ENCODE peak calls at places on chromosomes 3 and 15, in seven cellular contexts. K is NCI-H1092; T is G401; O is fibroblast of lung; D is CD4-positive, alpha-beta T cell; N is ELR; R is ecto neural progenitor cell. V is an unnamed sample.

GRCh38 chr3:49873623-49874022 is 3.9 kb upstream of the CAMKV start:
- DNase-seq in K (no peak), T (no peak), O (no peak), D (no peak), N (no peak), R (no peak), V (no peak)

GRCh38 chr15:98674336-98674735 is 26.0 kb downstream of the IGF1R start:
- DNase-seq in K (no peak), T (no peak), O (peak), D (no peak), N (no peak), R (no peak), V (no peak)

GRCh38 chr15:65731926-65732325 is 60.2 kb downstream of the DENND4A start:
- DNase-seq in K (no peak), T (no peak), O (no peak), D (no peak), N (no peak), R (no peak), V (no peak)

GRCh38 chr15:85048430-85048829 is 66.8 kb downstream of the PDE8A start:
- DNase-seq in K (no peak), T (no peak), O (peak), D (no peak), N (peak), R (no peak), V (no peak)

GRCh38 chr15:29134641-29135071 is 135.0 kb downstream of the NSMCE3 start:
- DNase-seq in K (no peak), T (no peak), O (no peak), D (no peak), N (no peak), R (no peak), V (no peak)

GRCh38 chr3:150059241-150059640 is 88.5 kb upstream of the PFN2 start:
- DNase-seq in K (no peak), T (no peak), O (peak), D (no peak), N (peak), R (no peak), V (no peak)

GRCh38 chr15:52010633-52011595 is 8.1 kb upstream of the MAPK6 start:
- DNase-seq in K (no peak), T (no peak), O (peak), D (no peak), N (peak), R (no peak), V (no peak)

GRCh38 chr15:78914027-78914764 is 30.6 kb downstream of the CTSH start:
- DNase-seq in K (no peak), T (peak), O (peak), D (no peak), N (peak), R (no peak), V (no peak)

GRCh38 chr15:45648521-45649200 is 13.8 kb downstream of the SQOR start:
- DNase-seq in K (no peak), T (no peak), O (peak), D (no peak), N (peak), R (no peak), V (no peak)

GRCh38 chr15:63238796-63239195 is 38.6 kb upstream of the APH1B start:
- DNase-seq in K (no peak), T (no peak), O (peak), D (no peak), N (peak), R (no peak), V (no peak)

GRCh38 chr3:39065197-39065596 is 13.4 kb downstream of the WDR48 start:
- DNase-seq in K (no peak), T (peak), O (peak), D (no peak), N (peak), R (no peak), V (no peak)

GRCh38 chr15:58469432-58470353 is 37.9 kb downstream of the LIPC start:
- DNase-seq in K (no peak), T (no peak), O (peak), D (no peak), N (peak), R (no peak), V (no peak)

GRCh38 chr3:100209948-100210776 is 50.6 kb upstream of the TBC1D23 start:
- DNase-seq in K (no peak), T (no peak), O (no peak), D (no peak), N (peak), R (no peak), V (no peak)

GRCh38 chr3:40875581-40875980 is 323.7 kb upstream of the CTNNB1 start:
- DNase-seq in K (peak), T (peak), O (no peak), D (no peak), N (no peak), R (no peak), V (no peak)

GRCh38 chr3:65927576-65927975 is 111.1 kb downstream of the MAGI1 start:
- DNase-seq in K (peak), T (no peak), O (peak), D (no peak), N (peak), R (no peak), V (no peak)

GRCh38 chr15:79990280-79990996 is 19.4 kb upstream of the BCL2A1 start:
- DNase-seq in K (no peak), T (no peak), O (no peak), D (no peak), N (no peak), R (no peak), V (no peak)

GRCh38 chr3:78872195-78872594 is 895.6 kb downstream of the ROBO1 start:
- DNase-seq in K (no peak), T (no peak), O (peak), D (no peak), N (no peak), R (peak), V (no peak)

GRCh38 chr3:72659609-72660008 is 188.6 kb downstream of the SHQ1 start:
- DNase-seq in K (peak), T (no peak), O (peak), D (no peak), N (no peak), R (no peak), V (no peak)

GRCh38 chr15:53918180-53919079 is 59.8 kb upstream of the UNC13C start:
- DNase-seq in K (peak), T (peak), O (no peak), D (no peak), N (no peak), R (no peak), V (no peak)

GRCh38 chr3:57892423-57892822 is 115.8 kb upstream of the FLNB start:
- DNase-seq in K (no peak), T (no peak), O (peak), D (no peak), N (no peak), R (no peak), V (no peak)

GRCh38 chr3:159858650-159859049 is 130.0 kb upstream of the IL12A start:
- DNase-seq in K (no peak), T (peak), O (no peak), D (no peak), N (no peak), R (no peak), V (no peak)

GRCh38 chr3:98690876-98691275 is 72.3 kb upstream of the ST3GAL6 start:
- DNase-seq in K (no peak), T (no peak), O (peak), D (no peak), N (peak), R (no peak), V (no peak)

GRCh38 chr3:126306397-126306796 is 50.8 kb downstream of the KLF15 start:
- DNase-seq in K (no peak), T (no peak), O (no peak), D (no peak), N (no peak), R (no peak), V (no peak)

GRCh38 chr3:194930439-194931204 is 244.9 kb downstream of the FAM43A start:
- DNase-seq in K (no peak), T (peak), O (peak), D (no peak), N (peak), R (peak), V (no peak)

GRCh38 chr3:183966361-183966791 is 51.3 kb downstream of the ABCC5 start:
- DNase-seq in K (no peak), T (no peak), O (no peak), D (no peak), N (no peak), R (no peak), V (no peak)

GRCh38 chr3:113534365-113534764 is 2.0 kb downstream of the SIDT1 start:
- DNase-seq in K (no peak), T (peak), O (no peak), D (no peak), N (no peak), R (no peak), V (no peak)

GRCh38 chr3:188830955-188831354 is 340.8 kb upstream of the TPRG1 start:
- DNase-seq in K (no peak), T (no peak), O (no peak), D (no peak), N (peak), R (no peak), V (no peak)

GRCh38 chr3:119861681-119862080 is 79.8 kb downstream of the NR1I2 start:
- DNase-seq in K (no peak), T (no peak), O (no peak), D (no peak), N (no peak), R (no peak), V (no peak)

GRCh38 chr15:99019558-99020540 is 12.3 kb upstream of the PGPEP1L start:
- DNase-seq in K (no peak), T (no peak), O (peak), D (no peak), N (peak), R (peak), V (no peak)

GRCh38 chr15:79811406-79812405 is 85.1 kb downstream of the MTHFS start:
- DNase-seq in K (peak), T (peak), O (peak), D (no peak), N (no peak), R (no peak), V (no peak)

GRCh38 chr15:65334586-65335231 is 30.2 kb downstream of the RNU5B-1 start:
- DNase-seq in K (no peak), T (no peak), O (no peak), D (no peak), N (no peak), R (peak), V (no peak)

V was measured in activated T-helper 2 cell treated with anti-CD3 and anti-CD28 coated beads, Interferon-gamma antibody, Interleukin-2, Interleukin-4, amounts not matched to agents 10 μg/mL and 5 μg/mL and 100 μg/mL, durations not matched to agents 14 hours and 24 hours and 36 hours.